ENCODE peak calls at places on chromosomes 12 and 14, in ten cellular contexts. V is foreskin fibroblast; G is HS-5; J is amygdala; D is effector memory CD8-positive, alpha-beta T cell; R is epithelial cell of prostate; X is GM12891; W is Calu3; I is stimulated activated CD8-positive, alpha-beta memory T cell treated with anti-CD3 and anti-CD28 coated beads, Interleukin-15, amount 100 ng/mL, for 24 hours; N is COR-L47. Y is an unnamed sample.

GRCh38 chr12:85834378-85834777 is 1.8 kb downstream of the RASSF9 start:
- DNase-seq in V (peak; percentile 6), G (no peak), J (no peak), D (no peak), R (no peak), X (no peak), W (no peak), I (no peak), N (no peak), Y (no peak)

GRCh38 chr14:60485600-60486251 is at the start of gene C14orf39:
- DNase-seq in V (peak; percentile 86), G (peak; percentile 35), J (no peak), D (no peak), R (no peak), X (no peak), W (no peak), I (no peak), N (no peak), Y (no peak)

GRCh38 chr14:76904100-76904739 is 78.0 kb downstream of the LRRC74A start:
- DNase-seq in V (peak; percentile 98), G (no peak), J (no peak), D (no peak), R (no peak), X (no peak), W (no peak), I (no peak), N (no peak), Y (no peak)

GRCh38 chr14:105861985-105862465 is 335.6 kb downstream of the TMEM121 start:
- DNase-seq in V (no peak), G (no peak), J (no peak), D (no peak), R (no peak), X (peak; percentile 60), W (no peak), I (no peak), N (no peak), Y (no peak)

GRCh38 chr12:127548123-127548553 is 718.8 kb upstream of the TMEM132C start:
- DNase-seq in V (peak; percentile 93), G (peak; percentile 83), J (no peak), D (no peak), R (no peak), X (no peak), W (no peak), I (no peak), N (peak; percentile 55), Y (no peak)

GRCh38 chr12:19533567-19533966 is 94.3 kb downstream of the AEBP2 start:
- DNase-seq in V (no peak), G (no peak), J (no peak), D (no peak), R (no peak), X (no peak), W (no peak), I (no peak), N (no peak), Y (no peak)

GRCh38 chr12:97957109-97957508 is 494.5 kb downstream of the RMST start:
- DNase-seq in V (no peak), G (no peak), J (no peak), D (no peak), R (no peak), X (no peak), W (no peak), I (no peak), N (no peak), Y (no peak)

GRCh38 chr12:119229837-119230236 is 51.1 kb downstream of the HSPB8 start:
- DNase-seq in V (no peak), G (no peak), J (peak; percentile 29), D (no peak), R (no peak), X (no peak), W (peak; percentile 63), I (no peak), N (no peak), Y (peak; percentile 5)

GRCh38 chr12:19886805-19887105 is 447.5 kb downstream of the AEBP2 start:
- DNase-seq in V (no peak), G (no peak), J (no peak), D (no peak), R (no peak), X (no peak), W (no peak), I (no peak), N (no peak), Y (no peak)

GRCh38 chr12:57488397-57489156 is 709 bp downstream of the MARS1 start:
- DNase-seq in V (peak; percentile 18), G (no peak), J (no peak), D (no peak), R (no peak), X (no peak), W (no peak), I (no peak), N (no peak), Y (no peak)

GRCh38 chr12:13194462-13195110 is 1.9 kb upstream of the EMP1 start:
- DNase-seq in V (peak; percentile 55), G (no peak), J (no peak), D (no peak), R (peak; percentile 79), X (no peak), W (no peak), I (no peak), N (no peak), Y (no peak)

GRCh38 chr12:49046129-49046895 is 14.3 kb downstream of the KMT2D start:
- DNase-seq in V (no peak), G (no peak), J (no peak), D (no peak), R (no peak), X (no peak), W (no peak), I (no peak), N (no peak), Y (no peak)

GRCh38 chr12:84994436-84994835 is 41.6 kb downstream of the TSPAN19 start:
- DNase-seq in V (peak; percentile 75), G (no peak), J (no peak), D (no peak), R (no peak), X (no peak), W (no peak), I (no peak), N (peak; percentile 51), Y (no peak)

GRCh38 chr12:53179694-53180269 is 740 bp upstream of the ZNF740 start:
- DNase-seq in V (no peak), G (peak; percentile 29), J (no peak), D (no peak), R (no peak), X (no peak), W (no peak), I (no peak), N (no peak), Y (no peak)

GRCh38 chr12:58847876-58848600 is 72.3 kb downstream of the LRIG3 start:
- DNase-seq in V (no peak), G (no peak), J (no peak), D (no peak), R (peak; percentile 2), X (no peak), W (no peak), I (no peak), N (no peak), Y (no peak)

GRCh38 chr12:50283924-50284236 is 560 bp upstream of the LIMA1 start:
- DNase-seq in V (no peak), G (no peak), J (no peak), D (no peak), R (no peak), X (peak; percentile 11), W (no peak), I (no peak), N (no peak), Y (peak; percentile 15)

GRCh38 chr12:39145175-39145999 is 240.0 kb upstream of the CPNE8 start:
- DNase-seq in V (no peak), G (peak; percentile 11), J (peak; percentile 9), D (no peak), R (no peak), X (peak; percentile 39), W (no peak), I (peak; percentile 6), N (no peak), Y (no peak)

GRCh38 chr14:96303981-96304380 is 48.0 kb downstream of the BDKRB1 start:
- DNase-seq in V (no peak), G (no peak), J (no peak), D (no peak), R (no peak), X (no peak), W (no peak), I (no peak), N (no peak), Y (no peak)

GRCh38 chr12:52606581-52607241 is 5.4 kb upstream of the KRT72 start:
- DNase-seq in V (no peak), G (no peak), J (no peak), D (no peak), R (no peak), X (no peak), W (no peak), I (no peak), N (no peak), Y (no peak)

GRCh38 chr12:121009744-121010143 is 6.5 kb downstream of the C12orf43 start:
- DNase-seq in V (peak; percentile 71), G (no peak), J (no peak), D (no peak), R (no peak), X (no peak), W (peak; percentile 76), I (no peak), N (no peak), Y (no peak)

GRCh38 chr12:54708836-54709235 is 60.7 kb upstream of the DCD start:
- DNase-seq in V (no peak), G (no peak), J (no peak), D (no peak), R (no peak), X (no peak), W (no peak), I (no peak), N (no peak), Y (no peak)

GRCh38 chr12:105523164-105524057 is 192.9 kb downstream of the C12orf75 start:
- DNase-seq in V (peak; percentile 92), G (peak; percentile 62), J (no peak), D (no peak), R (no peak), X (no peak), W (no peak), I (no peak), N (no peak), Y (no peak)

GRCh38 chr12:114403044-114403689 is 2.8 kb downstream of the TBX5 start:
- DNase-seq in V (peak; percentile 86), G (no peak), J (no peak), D (no peak), R (no peak), X (no peak), W (no peak), I (no peak), N (no peak), Y (no peak)

GRCh38 chr14:98605043-98605442 is 667.0 kb downstream of the BCL11B start:
- DNase-seq in V (no peak), G (no peak), J (no peak), D (no peak), R (no peak), X (no peak), W (no peak), I (no peak), N (no peak), Y (no peak)

GRCh38 chr12:105508096-105508495 is 177.6 kb downstream of the C12orf75 start:
- DNase-seq in V (no peak), G (no peak), J (no peak), D (no peak), R (no peak), X (no peak), W (no peak), I (no peak), N (no peak), Y (no peak)

GRCh38 chr12:114448618-114448933 is 42.6 kb upstream of the TBX5 start:
- DNase-seq in V (no peak), G (no peak), J (no peak), D (no peak), R (no peak), X (no peak), W (no peak), I (no peak), N (no peak), Y (no peak)

GRCh38 chr12:94208433-94208921 is 60.1 kb downstream of the PLXNC1 start:
- DNase-seq in V (no peak), G (no peak), J (no peak), D (peak; percentile 7), R (no peak), X (no peak), W (no peak), I (peak; percentile 6), N (no peak), Y (no peak)

GRCh38 chr14:59189281-59189821 is 884 bp downstream of the DAAM1 start:
- DNase-seq in V (peak; percentile 59), G (no peak), J (no peak), D (peak; percentile 25), R (no peak), X (no peak), W (peak; percentile 30), I (peak; percentile 19), N (no peak), Y (no peak)

Y was measured in hippocampal formation.